ENCODE peak calls at places on chromosomes 1 and 21, in four cellular contexts. N, X, T and E are unnamed samples.

GRCh38 chr1:30892671-30893073 is 15.9 kb downstream of the SDC3 start:
- DNase-seq in T (no peak), N (peak; percentile 76), X (peak; percentile 50), E (no peak)

GRCh38 chr1:167455786-167456446 is 62.4 kb downstream of the CD247 start:
- DNase-seq in T (no peak), N (no peak), X (no peak), E (peak; percentile 41)

GRCh38 chr1:86503477-86504129 is 34.9 kb downstream of the CLCA1 start:
- DNase-seq in N (no peak), X (no peak), T (no peak), E (no peak)

GRCh38 chr21:45576838-45577737 is 34.8 kb upstream of the SLC19A1 start:
- DNase-seq in X (no peak), N (no peak), T (no peak), E (no peak)

GRCh38 chr1:43464840-43465693 is 11.3 kb upstream of the HYI start:
- DNase-seq in N (peak; percentile 28), T (no peak), X (peak; percentile 2), E (no peak)

GRCh38 chr1:20322081-20322824 is 31.6 kb downstream of the VWA5B1 start:
- DNase-seq in N (no peak), X (no peak), T (peak; percentile 51), E (no peak)

GRCh38 chr21:44370027-44370735 is 16.8 kb downstream of the TRPM2 start:
- DNase-seq in T (no peak), X (peak; percentile 56), N (peak; percentile 54), E (peak; percentile 70)

GRCh38 chr1:229342902-229343587 is at the start of gene CCSAP:
- DNase-seq in T (no peak), N (peak; percentile 19), X (peak; percentile 75), E (peak; percentile 62)

GRCh38 chr1:6958407-6958806 is 173.2 kb downstream of the CAMTA1 start:
- DNase-seq in X (no peak), T (no peak), N (no peak), E (no peak)

GRCh38 chr1:198220428-198220827 is 63.6 kb downstream of the NEK7 start:
- DNase-seq in T (no peak), N (no peak), X (no peak), E (no peak)

GRCh38 chr1:69673301-69673700 is 105.6 kb downstream of the LRRC7 start:
- DNase-seq in T (no peak), X (no peak), N (no peak), E (no peak)

GRCh38 chr1:229928767-229929166 is 138.3 kb upstream of the GALNT2 start:
- DNase-seq in N (no peak), X (no peak), T (no peak), E (no peak)

GRCh38 chr1:117622726-117623125 is 16.9 kb downstream of the TENT5C start:
- DNase-seq in X (no peak), N (no peak), T (no peak), E (no peak)

GRCh38 chr1:228379165-228379460 is 27.5 kb downstream of the TRIM11 start:
- DNase-seq in T (no peak), N (no peak), X (no peak), E (no peak)

GRCh38 chr21:18030248-18030647 is 211.1 kb upstream of the C21orf91 start:
- DNase-seq in N (no peak), X (no peak), T (no peak), E (no peak)

GRCh38 chr1:15757016-15757543 is 1.5 kb upstream of the FBLIM1 start:
- DNase-seq in N (no peak), T (no peak), X (no peak), E (no peak)

GRCh38 chr1:196445775-196446174 is 162.5 kb downstream of the KCNT2 start:
- DNase-seq in N (no peak), X (no peak), T (no peak), E (no peak)

GRCh38 chr1:71196685-71197084 is 115.8 kb upstream of the ZRANB2 start:
- DNase-seq in X (no peak), T (no peak), N (no peak), E (no peak)

GRCh38 chr1:68162761-68163160 is 69.6 kb downstream of the WLS start:
- DNase-seq in X (peak; percentile 24), T (no peak), N (no peak), E (no peak)

DNA sequence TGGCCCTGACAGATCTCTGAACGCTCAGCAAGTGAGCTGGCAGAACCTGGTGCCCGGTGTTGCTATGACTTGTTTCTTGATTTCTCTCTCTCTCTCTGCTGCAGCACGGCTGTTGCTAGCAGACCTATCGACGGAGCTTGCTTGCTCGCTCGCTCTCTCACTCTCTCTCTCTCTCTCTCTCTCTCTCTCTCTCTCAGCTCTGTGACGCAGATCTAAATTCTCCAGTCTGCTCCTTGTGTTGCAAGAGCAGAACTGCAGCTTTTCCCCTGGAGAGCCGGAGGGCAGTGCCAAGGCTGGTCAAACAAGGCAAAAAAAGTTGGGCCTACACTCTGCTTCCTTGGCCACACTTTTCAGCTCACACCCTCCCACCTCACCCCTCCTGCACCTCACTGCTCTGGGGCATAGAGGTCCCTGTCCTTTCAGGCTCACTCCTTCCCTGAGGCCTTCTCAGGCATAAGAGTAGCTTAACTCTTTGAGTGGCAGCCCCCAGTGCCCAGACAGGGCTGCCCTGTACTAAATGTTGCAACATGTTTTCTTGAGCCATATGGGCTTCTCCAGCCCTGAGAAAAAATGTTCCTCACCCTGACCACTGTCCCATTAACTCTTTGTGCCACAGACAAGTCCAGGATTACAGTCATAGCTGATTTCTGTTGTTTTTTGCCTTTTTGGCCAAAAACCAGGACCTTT is 72.2 kb downstream of the CD46 start:
- DNase-seq in T (peak; percentile 85), X (no peak), N (peak; percentile 86), E (peak; percentile 41)
- TF ChIP-seq FOXM1 in T (peak; percentile 14), X (no peak), N (no peak), E (no peak)

GRCh38 chr1:170729608-170730378 is 65.9 kb downstream of the PRRX1 start:
- DNase-seq in X (no peak), T (no peak), N (no peak), E (no peak)
- TF ChIP-seq BHLHE40 in X (no peak), T (no peak), N (no peak), E (no peak)

GRCh38 chr1:90562892-90563291 is 154.2 kb downstream of the BARHL2 start:
- DNase-seq in X (no peak), T (no peak), N (no peak), E (no peak)
- TF ChIP-seq FOXK2 in X (no peak), T (no peak), N (no peak), E (no peak)

DNA sequence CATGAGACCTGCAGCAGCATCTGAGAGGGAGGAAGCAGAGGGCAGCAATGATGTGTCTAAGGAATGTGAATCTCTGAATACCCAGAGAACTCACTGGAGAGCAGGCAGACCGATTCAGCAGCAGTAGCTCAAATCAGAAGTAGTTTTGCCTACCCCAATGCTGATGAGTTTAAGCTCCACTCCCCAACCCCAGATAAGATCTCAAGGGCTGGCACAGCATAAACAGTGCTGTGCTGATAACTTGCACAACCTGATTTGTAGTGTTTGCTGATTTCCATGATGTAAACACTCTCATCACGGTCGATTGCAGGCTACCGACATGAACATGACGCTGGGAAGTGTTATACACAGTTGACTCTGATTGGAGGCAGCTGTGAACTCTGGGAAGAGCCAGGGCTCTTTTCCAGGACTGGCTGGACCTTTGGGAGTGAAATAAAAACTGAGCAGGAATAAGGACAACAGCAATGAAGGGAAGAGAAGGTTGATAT is 11.2 kb upstream of the HMGCS2 start:
- DNase-seq in N (no peak), T (no peak), X (no peak), E (no peak)
- TF ChIP-seq FOXM1 in N (no peak), T (no peak), X (no peak), E (no peak)

GRCh38 chr1:32729254-32730046 is 26.9 kb upstream of the SYNC start:
- DNase-seq in T (no peak), X (peak; percentile 56), N (no peak), E (peak; percentile 66)
- TF ChIP-seq BHLHE40 in T (no peak), X (no peak), N (peak; percentile 10), E (no peak)

GRCh38 chr1:171786534-171786933 is 5.1 kb downstream of the METTL13 start:
- DNase-seq in X (no peak), T (no peak), N (no peak), E (no peak)

GRCh38 chr1:171787686-171788480 is 6.4 kb downstream of the METTL13 start:
- DNase-seq in T (no peak), N (no peak), X (no peak), E (no peak)

GRCh38 chr1:171783816-171784530 is 2.5 kb downstream of the METTL13 start:
- DNase-seq in T (no peak), X (no peak), N (no peak), E (no peak)

GRCh38 chr1:171785766-171786165 is 4.3 kb downstream of the METTL13 start:
- DNase-seq in N (no peak), X (no peak), T (no peak), E (no peak)

DNA sequence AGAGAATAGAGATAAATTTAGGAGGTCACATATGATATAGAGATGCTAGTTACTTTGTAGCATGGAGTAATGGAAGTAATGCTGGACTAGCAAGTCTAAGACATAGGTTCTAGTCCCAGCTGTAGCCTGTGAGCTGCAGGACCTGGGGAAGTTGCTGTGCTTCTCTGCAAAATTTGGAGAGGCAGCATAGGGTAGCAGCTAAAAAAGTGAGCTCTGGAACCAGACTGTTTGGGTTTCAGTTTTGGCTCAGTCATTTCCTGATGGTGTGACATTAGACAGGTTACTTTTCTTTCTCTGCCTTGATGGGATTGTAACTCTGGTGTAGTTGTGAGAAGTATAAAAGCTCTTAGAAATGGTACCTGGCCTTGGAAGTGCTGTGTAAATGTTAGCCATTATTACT is 3.3 kb downstream of the METTL13 start:
- DNase-seq in N (no peak), X (no peak), T (no peak), E (no peak)
- TF ChIP-seq FOXK2 in N (no peak), X (no peak), T (no peak), E (no peak)

GRCh38 chr1:179016694-179017382 is 8.9 kb upstream of the FAM20B start:
- DNase-seq in X (peak; percentile 93), N (peak; percentile 89), T (no peak), E (peak; percentile 60)
- TF ChIP-seq FOXM1 in X (no peak), N (no peak), T (no peak), E (no peak)

GRCh38 chr1:205484985-205485967 is 19.2 kb upstream of the CDK18 start:
- DNase-seq in N (peak; percentile 93), T (no peak), X (peak; percentile 92), E (peak; percentile 92)

GRCh38 chr1:205491794-205492193 is 12.7 kb upstream of the CDK18 start:
- DNase-seq in N (no peak), X (no peak), T (no peak), E (no peak)

GRCh38 chr1:205486258-205486657 is 18.2 kb upstream of the CDK18 start:
- DNase-seq in T (no peak), X (no peak), N (no peak), E (no peak)

GRCh38 chr1:205492201-205492667 is 12.2 kb upstream of the CDK18 start:
- DNase-seq in N (peak; percentile 91), T (no peak), X (no peak), E (no peak)

GRCh38 chr1:205488074-205488723 is 16.3 kb upstream of the CDK18 start:
- DNase-seq in X (peak; percentile 82), N (peak; percentile 75), T (no peak), E (peak; percentile 86)
- TF ChIP-seq BHLHE40 in X (no peak), N (no peak), T (no peak), E (no peak)

GRCh38 chr1:33319186-33319948 is 1.5 kb downstream of the A3GALT2 start:
- DNase-seq in T (no peak), N (no peak), X (no peak), E (no peak)

GRCh38 chr1:33321178-33321577 is 280 bp upstream of the A3GALT2 start:
- DNase-seq in T (no peak), X (no peak), N (no peak), E (no peak)

GRCh38 chr1:33320619-33321165 is at the start of gene A3GALT2:
- DNase-seq in N (no peak), X (no peak), T (no peak), E (no peak)

GRCh38 chr1:33322109-33322508 is 1.2 kb upstream of the A3GALT2 start:
- DNase-seq in N (no peak), T (no peak), X (no peak), E (no peak)

GRCh38 chr1:33319949-33320618 is 814 bp downstream of the A3GALT2 start:
- DNase-seq in T (no peak), N (no peak), X (no peak), E (no peak)
- TF ChIP-seq FOXK2 in T (no peak), N (no peak), X (no peak), E (no peak)